ENCODE peak calls at places on chromosomes 1 and 21, in five cellular contexts. U, L, F, P and E are unnamed samples.
A peak's percentile ranks its signal among the peaks of the same experiment; 100 is the strongest.

GRCh38 chr1:84675631-84676030 is 14.6 kb downstream of the SSX2IP start:
- DNase-seq in U (no peak), L (no peak), F (no peak), P (peak; percentile 77), E (no peak)

GRCh38 chr1:180581635-180582039 is 22.9 kb downstream of the OVAAL start:
- DNase-seq in U (no peak), L (no peak), F (no peak), P (no peak), E (peak; percentile 81)

GRCh38 chr1:181655756-181656155 is 172.4 kb downstream of the CACNA1E start:
- DNase-seq in U (no peak), L (no peak), F (no peak), P (no peak), E (peak; percentile 50)

GRCh38 chr1:230745071-230745470 is 2.1 kb upstream of the CAPN9 start:
- DNase-seq in U (no peak), L (no peak), F (no peak), P (no peak), E (no peak)

GRCh38 chr1:63624911-63625310 is 31.7 kb downstream of the PGM1 start:
- DNase-seq in U (no peak), L (no peak), F (no peak), P (no peak), E (peak; percentile 48)

GRCh38 chr1:157154291-157154690 is 16.1 kb upstream of the ETV3 start:
- DNase-seq in U (no peak), L (no peak), F (no peak), P (no peak), E (no peak)

GRCh38 chr21:27365394-27365793 is 398.5 kb upstream of the ADAMTS5 start:
- DNase-seq in U (no peak), L (no peak), F (no peak), P (no peak), E (peak; percentile 24)

GRCh38 chr1:23065385-23065784 is 46.1 kb downstream of the KDM1A start:
- DNase-seq in U (no peak), L (peak; percentile 48), F (no peak), P (no peak), E (no peak)

GRCh38 chr1:226723640-226724532 is 15.2 kb downstream of the ITPKB start:
- DNase-seq in U (peak; percentile 72), L (no peak), F (peak; percentile 77), P (peak; percentile 86), E (peak; percentile 74)

GRCh38 chr1:158819461-158820443 is 11.4 kb upstream of the MNDA start:
- DNase-seq in U (no peak), L (no peak), F (no peak), P (no peak), E (no peak)

GRCh38 chr1:218430346-218430745 is 85.2 kb downstream of the TGFB2 start:
- DNase-seq in U (no peak), L (no peak), F (no peak), P (no peak), E (no peak)

GRCh38 chr1:197319631-197320030 is 51.6 kb downstream of the CRB1 start:
- DNase-seq in U (no peak), L (no peak), F (no peak), P (no peak), E (no peak)

GRCh38 chr1:29122987-29123870 is 474 bp downstream of the TMEM200B start:
- DNase-seq in U (no peak), L (peak; percentile 65), F (peak; percentile 59), P (peak; percentile 47), E (peak; percentile 69)

GRCh38 chr1:208084764-208085163 is 159.4 kb downstream of the PLXNA2 start:
- DNase-seq in U (no peak), L (peak; percentile 67), F (no peak), P (no peak), E (no peak)

GRCh38 chr21:28671549-28672195 is 321.0 kb downstream of the LTN1 start:
- DNase-seq in U (no peak), L (no peak), F (no peak), P (no peak), E (peak; percentile 63)

GRCh38 chr21:16046625-16047340 is 317.0 kb downstream of the USP25 start:
- DNase-seq in U (no peak), L (no peak), F (no peak), P (no peak), E (peak; percentile 65)

GRCh38 chr1:55718758-55719671 is 503.9 kb upstream of the USP24 start:
- DNase-seq in U (no peak), L (no peak), F (no peak), P (peak; percentile 11), E (peak; percentile 99)

GRCh38 chr1:58815680-58816071 is 31.8 kb upstream of the JUN start:
- DNase-seq in U (peak; percentile 42), L (peak; percentile 23), F (peak; percentile 40), P (peak; percentile 55), E (peak; percentile 48)

GRCh38 chr1:6574025-6574620 is 5.7 kb upstream of the ZBTB48 start:
- DNase-seq in U (no peak), L (no peak), F (no peak), P (no peak), E (no peak)

GRCh38 chr1:201268604-201269151 is 14.6 kb upstream of the PKP1 start:
- DNase-seq in U (no peak), L (peak; percentile 89), F (peak; percentile 64), P (no peak), E (peak; percentile 92)

GRCh38 chr1:44947060-44947773 is 39.2 kb downstream of the EIF2B3 start:
- DNase-seq in U (no peak), L (peak; percentile 70), F (no peak), P (no peak), E (peak; percentile 63)

GRCh38 chr1:155947741-155948140 is 6.3 kb downstream of the RXFP4 start:
- DNase-seq in U (no peak), L (peak; percentile 7), F (no peak), P (no peak), E (no peak)

GRCh38 chr21:24197956-24198355 is 1409.3 kb downstream of the MRPL39 start:
- DNase-seq in U (no peak), L (no peak), F (no peak), P (no peak), E (no peak)

GRCh38 chr21:25961042-25961441 is 209.5 kb downstream of the APP start:
- DNase-seq in U (peak; percentile 41), L (no peak), F (peak; percentile 38), P (peak; percentile 83), E (no peak)

GRCh38 chr1:151210830-151211229 is 12.5 kb downstream of the PIP5K1A start:
- DNase-seq in U (no peak), L (no peak), F (no peak), P (no peak), E (peak; percentile 74)

GRCh38 chr1:180811886-180812285 is 100.8 kb upstream of the KIAA1614 start:
- DNase-seq in U (no peak), L (no peak), F (no peak), P (no peak), E (no peak)

GRCh38 chr1:214983126-214983869 is 99.2 kb upstream of the KCNK2 start:
- DNase-seq in U (no peak), L (no peak), F (no peak), P (no peak), E (peak; percentile 32)

GRCh38 chr1:65174585-65174984 is 26.6 kb downstream of the AK4 start:
- DNase-seq in U (no peak), L (no peak), F (no peak), P (no peak), E (peak; percentile 96)

GRCh38 chr21:25107708-25108107 is 499.6 kb downstream of the MRPL39 start:
- DNase-seq in U (no peak), L (no peak), F (no peak), P (no peak), E (peak; percentile 61)

GRCh38 chr1:205229916-205230700 is 2.4 kb downstream of the TMCC2 start:
- DNase-seq in U (peak; percentile 34), L (no peak), F (no peak), P (no peak), E (peak; percentile 9)

GRCh38 chr1:28503117-28503516 is 2.7 kb upstream of the RCC1 start:
- DNase-seq in U (no peak), L (no peak), F (no peak), P (no peak), E (no peak)

GRCh38 chr1:2208309-2209239 is 14.0 kb upstream of the FAAP20 start:
- DNase-seq in U (no peak), L (no peak), F (no peak), P (no peak), E (peak; percentile 99)

GRCh38 chr1:237901284-237901870 is 10.7 kb upstream of the ZP4 start:
- DNase-seq in U (peak; percentile 16), L (peak; percentile 44), F (peak; percentile 32), P (peak; percentile 81), E (no peak)

GRCh38 chr1:55702064-55702463 is 486.9 kb upstream of the USP24 start:
- DNase-seq in U (peak; percentile 18), L (peak; percentile 25), F (no peak), P (peak; percentile 61), E (peak; percentile 44)

GRCh38 chr1:10644307-10645128 is 151.9 kb downstream of the CASZ1 start:
- DNase-seq in U (no peak), L (no peak), F (no peak), P (no peak), E (peak; percentile 72)

GRCh38 chr1:110472546-110472945 is 21.6 kb downstream of the PROK1 start:
- DNase-seq in U (no peak), L (no peak), F (no peak), P (no peak), E (no peak)
- H2AFZ ChIP-seq in U (no peak overlapping the region), L (no peak overlapping the region), F (no peak overlapping the region), P (peak overlapping the region; percentile 23), E (no peak overlapping the region)

GRCh38 chr21:45588861-45589491 is 46.7 kb upstream of the SLC19A1 start:
- DNase-seq in U (no peak), L (no peak), F (no peak), P (no peak), E (no peak)
- TF ChIP-seq EZH2phosphoT487 in U (no peak), L (no peak), F (no peak), P (no peak), E (no peak)

DNA sequence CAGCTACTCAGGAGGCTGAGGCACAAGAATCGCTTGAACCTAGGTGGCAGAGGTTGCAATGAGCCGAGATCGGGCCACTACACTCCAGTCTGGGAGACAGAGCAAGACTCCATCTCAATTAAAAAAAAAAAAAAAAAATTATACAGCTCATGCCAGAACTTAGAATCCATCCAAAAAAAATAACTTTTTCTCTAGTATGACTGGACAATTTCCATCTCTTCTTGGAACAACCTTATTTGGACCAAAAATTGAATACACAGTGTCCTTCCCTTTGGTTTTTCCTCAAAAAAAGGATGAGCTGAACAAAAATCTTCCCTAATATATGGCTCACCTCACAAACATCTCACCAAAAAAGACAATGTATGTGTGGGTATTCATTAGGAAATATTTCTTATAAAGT is 73.7 kb downstream of the TOR3A start:
- DNase-seq in U (no peak), L (no peak), F (no peak), P (no peak), E (peak; percentile 35)
- H3K4me2 ChIP-seq in U (no peak overlapping the region), L (no peak overlapping the region), F (no peak overlapping the region), P (no peak overlapping the region), E (no peak overlapping the region)

DNA sequence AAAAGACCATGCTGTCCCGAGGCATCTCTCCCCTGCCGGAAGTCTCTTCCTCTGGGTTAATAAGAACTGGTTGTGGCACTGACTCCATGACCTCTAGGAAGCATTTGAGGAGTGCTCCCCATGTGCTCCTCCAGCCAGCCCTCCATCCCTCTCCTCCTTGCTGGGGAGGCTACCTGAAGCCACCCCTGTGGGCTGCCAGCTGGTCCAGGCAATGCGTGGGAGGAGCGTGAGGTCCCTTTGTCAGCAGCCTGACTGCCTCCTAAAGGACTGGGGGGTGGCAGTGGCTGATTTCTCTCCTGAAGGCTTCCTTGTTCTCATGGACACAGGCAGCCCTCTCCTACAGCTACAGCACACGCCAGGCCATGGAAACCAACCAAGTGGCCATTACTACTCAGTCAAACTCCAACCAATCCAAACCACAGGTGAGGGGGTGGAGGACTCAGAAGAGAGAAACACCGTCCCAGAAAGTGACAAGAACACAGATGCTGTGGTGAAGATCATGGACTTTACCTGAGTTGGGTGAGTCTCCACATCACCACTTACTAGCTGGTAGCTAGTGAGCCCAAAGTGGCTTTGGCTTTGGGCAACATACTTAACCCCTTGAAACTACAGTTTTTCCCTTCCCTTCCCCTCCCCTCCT is 35.2 kb downstream of the NENF start:
- DNase-seq in U (no peak), L (no peak), F (no peak), P (no peak), E (peak; percentile 39)
- H2AFZ ChIP-seq in U (no peak overlapping the region), L (no peak overlapping the region), F (no peak overlapping the region), P (peak overlapping the region; percentile 43), E (no peak overlapping the region)